ENCODE peak calls at places on chromosomes 16 and 17, in four cellular contexts. One of them, this sample, is unnamed.

GRCh38 chr17:28402224-28402630 is 3.8 kb downstream of the SLC46A1 start:
- DNase-seq in amygdala: no peak
- DNase-seq in stimulated activated CD8-positive, alpha-beta memory T cell treated with anti-CD3 and anti-CD28 coated beads, Interleukin-4, amount 100 ng/mL, for 4 hours: no peak
- DNase-seq in EL: no peak
- DNase-seq in this sample: no peak

GRCh38 chr16:23319861-23320615 is 17.9 kb downstream of the SCNN1B start:
- DNase-seq in amygdala: no peak
- DNase-seq in stimulated activated CD8-positive, alpha-beta memory T cell treated with anti-CD3 and anti-CD28 coated beads, Interleukin-4, amount 100 ng/mL, for 4 hours: no peak
- DNase-seq in EL: no peak
- DNase-seq in this sample: no peak

GRCh38 chr17:37567137-37567927 is 41.9 kb downstream of the SYNRG start:
- DNase-seq in amygdala: no peak
- DNase-seq in stimulated activated CD8-positive, alpha-beta memory T cell treated with anti-CD3 and anti-CD28 coated beads, Interleukin-4, amount 100 ng/mL, for 4 hours: no peak
- DNase-seq in EL: no peak
- DNase-seq in this sample: no peak

GRCh38 chr17:19979917-19980770 is 2.5 kb upstream of the AKAP10 start:
- DNase-seq in amygdala: no peak
- DNase-seq in stimulated activated CD8-positive, alpha-beta memory T cell treated with anti-CD3 and anti-CD28 coated beads, Interleukin-4, amount 100 ng/mL, for 4 hours: no peak
- DNase-seq in EL: no peak
- DNase-seq in this sample: no peak

GRCh38 chr17:42111901-42112551 is 488 bp downstream of the DHX58 start:
- DNase-seq in amygdala: peak
- DNase-seq in stimulated activated CD8-positive, alpha-beta memory T cell treated with anti-CD3 and anti-CD28 coated beads, Interleukin-4, amount 100 ng/mL, for 4 hours: no peak
- DNase-seq in EL: peak
- DNase-seq in this sample: no peak

GRCh38 chr16:58814348-58814801 is 80.3 kb upstream of the GOT2 start:
- DNase-seq in amygdala: peak
- DNase-seq in stimulated activated CD8-positive, alpha-beta memory T cell treated with anti-CD3 and anti-CD28 coated beads, Interleukin-4, amount 100 ng/mL, for 4 hours: no peak
- DNase-seq in EL: peak
- DNase-seq in this sample: no peak

GRCh38 chr17:78727476-78728229 is 54.4 kb downstream of the CYTH1 start:
- DNase-seq in amygdala: no peak
- DNase-seq in stimulated activated CD8-positive, alpha-beta memory T cell treated with anti-CD3 and anti-CD28 coated beads, Interleukin-4, amount 100 ng/mL, for 4 hours: no peak
- DNase-seq in EL: no peak
- DNase-seq in this sample: no peak

GRCh38 chr17:72697602-72698146 is 394.8 kb downstream of the SLC39A11 start:
- DNase-seq in amygdala: peak
- DNase-seq in stimulated activated CD8-positive, alpha-beta memory T cell treated with anti-CD3 and anti-CD28 coated beads, Interleukin-4, amount 100 ng/mL, for 4 hours: no peak
- DNase-seq in EL: no peak
- DNase-seq in this sample: no peak

GRCh38 chr16:23924138-23924537 is 88.4 kb downstream of the PRKCB start:
- DNase-seq in amygdala: no peak
- DNase-seq in stimulated activated CD8-positive, alpha-beta memory T cell treated with anti-CD3 and anti-CD28 coated beads, Interleukin-4, amount 100 ng/mL, for 4 hours: no peak
- DNase-seq in EL: no peak
- DNase-seq in this sample: no peak

GRCh38 chr16:83602797-83603735 is 204.7 kb upstream of the HSBP1 start:
- DNase-seq in amygdala: no peak
- DNase-seq in stimulated activated CD8-positive, alpha-beta memory T cell treated with anti-CD3 and anti-CD28 coated beads, Interleukin-4, amount 100 ng/mL, for 4 hours: no peak
- DNase-seq in EL: no peak
- DNase-seq in this sample: no peak

This sample was measured in ascending aorta.